ENCODE peak calls at places on chromosomes 5 and 9, in ten cellular contexts. E is mesendoderm, I is AG08395, M is cerebellum, A is non-pigmented ciliary epithelial cell, U is body of pancreas, O is suprapubic skin, X is substantia nigra, T is HuH-7, Q is SHP77. C is an unnamed sample.

GRCh38 chr5:140261403-140262171 is 41.3 kb downstream of the PFDN1 start:
- DNase-seq in O (no peak), Q (peak; percentile 39), X (peak; percentile 57), U (peak; percentile 91), E (peak; percentile 73), A (peak; percentile 83), M (no peak), I (peak; percentile 94), T (peak; percentile 57), C (peak; percentile 67)

GRCh38 chr5:88836195-88836838 is 46.7 kb downstream of the MEF2C start:
- DNase-seq in I (peak; percentile 20), X (no peak), E (peak; percentile 77), T (no peak), U (no peak), Q (no peak), A (no peak), M (no peak), O (no peak), C (no peak)

GRCh38 chr5:112878760-112879159 is 17.7 kb downstream of the SRP19 start:
- DNase-seq in X (no peak), T (no peak), A (no peak), E (peak; percentile 56), M (no peak), I (no peak), O (no peak), Q (no peak), U (no peak), C (no peak)

GRCh38 chr9:99085949-99086948 is 18.7 kb upstream of the TGFBR1 start:
- DNase-seq in U (no peak), T (no peak), X (no peak), Q (no peak), A (no peak), O (no peak), E (no peak), I (peak; percentile 76), M (peak; percentile 19), C (peak; percentile 50)

GRCh38 chr5:158139161-158139560 is 280.2 kb upstream of the CLINT1 start:
- DNase-seq in U (no peak), T (no peak), E (peak; percentile 70), I (peak; percentile 76), X (no peak), A (no peak), O (no peak), Q (no peak), M (no peak), C (no peak)

GRCh38 chr5:6452622-6453504 is 4.2 kb downstream of the UBE2QL1 start:
- DNase-seq in X (no peak), I (no peak), T (no peak), Q (peak; percentile 34), A (no peak), M (peak; percentile 76), U (no peak), E (no peak), O (no peak), C (no peak)

GRCh38 chr5:759781-760362 is 24.7 kb downstream of the ZDHHC11B start:
- DNase-seq in I (no peak), O (peak; percentile 78), M (no peak), X (no peak), Q (no peak), U (no peak), A (no peak), E (no peak), T (no peak), C (no peak)

GRCh38 chr5:72009280-72009679 is 98.0 kb upstream of the MAP1B start:
- DNase-seq in E (no peak), U (no peak), I (no peak), Q (no peak), T (no peak), M (no peak), O (no peak), A (no peak), X (no peak), C (no peak)

GRCh38 chr5:1285883-1286291 is 9.0 kb downstream of the TERT start:
- DNase-seq in I (no peak), U (no peak), X (no peak), M (no peak), A (no peak), O (no peak), E (no peak), Q (no peak), T (no peak), C (no peak)

GRCh38 chr9:77569335-77569734 is 78.8 kb downstream of the GNA14 start:
- DNase-seq in A (no peak), M (no peak), Q (no peak), T (no peak), I (no peak), X (no peak), U (no peak), E (no peak), O (no peak), C (no peak)

GRCh38 chr9:108889649-108890067 is 27.6 kb downstream of the ACTL7A start:
- DNase-seq in E (peak; percentile 18), I (no peak), X (no peak), A (peak; percentile 23), U (no peak), Q (no peak), T (peak; percentile 39), O (no peak), M (no peak), C (no peak)

GRCh38 chr5:90434116-90434714 is 24.7 kb upstream of the CETN3 start:
- DNase-seq in U (peak; percentile 27), I (peak; percentile 24), O (no peak), X (peak; percentile 14), Q (peak; percentile 37), A (no peak), E (peak; percentile 66), T (no peak), M (peak; percentile 5), C (peak; percentile 20)

GRCh38 chr9:116391306-116391900 is 237.8 kb downstream of the PAPPA start:
- DNase-seq in M (no peak), Q (no peak), T (no peak), O (no peak), I (peak; percentile 82), E (peak; percentile 66), A (peak; percentile 75), U (no peak), X (no peak), C (no peak)

GRCh38 chr9:114060070-114060469 is 18.0 kb downstream of the AMBP start:
- DNase-seq in Q (no peak), O (peak; percentile 40), T (no peak), U (no peak), M (no peak), X (no peak), E (no peak), I (no peak), A (no peak), C (no peak)

GRCh38 chr5:172722309-172722815 is 48.6 kb downstream of the DUSP1 start:
- DNase-seq in E (peak; percentile 88), M (no peak), I (no peak), X (no peak), Q (no peak), A (no peak), O (no peak), U (no peak), T (no peak), C (no peak)

GRCh38 chr9:76342862-76343261 is 51.4 kb downstream of the RFK start:
- DNase-seq in Q (no peak), T (no peak), A (no peak), I (no peak), U (no peak), E (no peak), O (no peak), X (no peak), M (no peak), C (no peak)

GRCh38 chr5:122077451-122078115 is 476 bp downstream of the LOX start:
- DNase-seq in U (peak; percentile 14), I (no peak), M (peak; percentile 11), E (peak; percentile 60), O (peak; percentile 77), T (peak; percentile 14), A (no peak), Q (peak; percentile 3), X (no peak), C (peak; percentile 17)

GRCh38 chr9:4106081-4106491 is 193.8 kb downstream of the GLIS3 start:
- DNase-seq in T (peak; percentile 28), U (peak; percentile 43), Q (no peak), A (no peak), O (no peak), E (no peak), I (no peak), M (no peak), X (no peak), C (no peak)

GRCh38 chr9:35660966-35661413 is 2.9 kb downstream of the CCDC107 start:
- DNase-seq in O (no peak), I (no peak), T (no peak), E (peak; percentile 73), X (no peak), U (peak; percentile 79), A (no peak), Q (no peak), M (peak; percentile 79), C (no peak)

GRCh38 chr5:142316681-142317080 is 8.1 kb downstream of the SPRY4 start:
- DNase-seq in I (no peak), M (peak; percentile 13), Q (no peak), O (no peak), X (no peak), A (no peak), T (no peak), U (no peak), E (no peak), C (no peak)

GRCh38 chr5:139749242-139749641 is 46.4 kb upstream of the PSD2 start:
- DNase-seq in Q (peak; percentile 45), X (no peak), A (no peak), T (no peak), E (no peak), I (no peak), U (no peak), O (no peak), M (no peak), C (no peak)

GRCh38 chr5:139019880-139020279 is 144.7 kb upstream of the LRRTM2 start:
- DNase-seq in T (no peak), Q (no peak), X (no peak), A (no peak), U (no peak), E (peak; percentile 3), M (no peak), O (no peak), I (no peak), C (no peak)

GRCh38 chr9:95425910-95426551 is 90.7 kb downstream of the PTCH1 start:
- DNase-seq in X (no peak), U (peak; percentile 29), A (no peak), Q (peak; percentile 18), T (peak; percentile 34), O (no peak), I (no peak), M (no peak), E (no peak), C (no peak)

GRCh38 chr5:2382776-2383677 is 368.4 kb downstream of the IRX2 start:
- DNase-seq in I (no peak), E (no peak), A (no peak), U (no peak), T (no peak), X (no peak), O (no peak), Q (no peak), M (no peak), C (no peak)

GRCh38 chr5:179278119-179278518 is 67.1 kb downstream of the ADAMTS2 start:
- DNase-seq in X (no peak), T (peak; percentile 56), A (no peak), Q (no peak), M (no peak), O (no peak), E (no peak), U (no peak), I (no peak), C (no peak)